ENCODE peak calls at places on chromosomes 3 and 15, in seven cellular contexts. One of them, this sample, is unnamed.

GRCh38 chr3:152268501-152269422 is at the start of gene MBNL1:
- DNase-seq in HCT116: peak
- DNase-seq in right atrium auricular region: peak
- DNase-seq in neural crest cell: peak
- DNase-seq in PC-3: peak
- DNase-seq in lung: peak
- DNase-seq in cardiac muscle cell: peak
- DNase-seq in this sample: peak

GRCh38 chr3:169104541-169104940 is 559.0 kb downstream of the MECOM start:
- DNase-seq in HCT116: peak
- DNase-seq in right atrium auricular region: no peak
- DNase-seq in neural crest cell: no peak
- DNase-seq in PC-3: peak
- DNase-seq in lung: no peak
- DNase-seq in cardiac muscle cell: peak
- DNase-seq in this sample: no peak

GRCh38 chr15:41018534-41018933 is 65.3 kb downstream of the CHAC1 start:
- DNase-seq in HCT116: no peak
- DNase-seq in right atrium auricular region: no peak
- DNase-seq in neural crest cell: no peak
- DNase-seq in PC-3: peak
- DNase-seq in lung: peak
- DNase-seq in cardiac muscle cell: peak
- DNase-seq in this sample: no peak

GRCh38 chr3:121152573-121152972 is 244.6 kb downstream of the STXBP5L start:
- DNase-seq in HCT116: peak
- DNase-seq in right atrium auricular region: no peak
- DNase-seq in neural crest cell: no peak
- DNase-seq in PC-3: peak
- DNase-seq in lung: no peak
- DNase-seq in cardiac muscle cell: peak
- DNase-seq in this sample: no peak

GRCh38 chr3:124926426-124927116 is 8.0 kb downstream of the MUC13 start:
- DNase-seq in HCT116: no peak
- DNase-seq in right atrium auricular region: no peak
- DNase-seq in neural crest cell: no peak
- DNase-seq in PC-3: peak
- DNase-seq in lung: no peak
- DNase-seq in cardiac muscle cell: no peak
- DNase-seq in this sample: no peak

GRCh38 chr3:31423522-31423921 is 109.2 kb upstream of the STT3B start:
- DNase-seq in HCT116: no peak
- DNase-seq in right atrium auricular region: no peak
- DNase-seq in neural crest cell: no peak
- DNase-seq in PC-3: no peak
- DNase-seq in lung: no peak
- DNase-seq in cardiac muscle cell: no peak
- DNase-seq in this sample: no peak

GRCh38 chr3:197466586-197467399 is 89.0 kb downstream of the BDH1 start:
- DNase-seq in HCT116: no peak
- DNase-seq in right atrium auricular region: no peak
- DNase-seq in neural crest cell: no peak
- DNase-seq in PC-3: peak
- DNase-seq in lung: no peak
- DNase-seq in cardiac muscle cell: peak
- DNase-seq in this sample: no peak

GRCh38 chr3:21901504-21901903 is 150.5 kb upstream of the ZNF385D start:
- DNase-seq in HCT116: no peak
- DNase-seq in right atrium auricular region: no peak
- DNase-seq in neural crest cell: no peak
- DNase-seq in PC-3: peak
- DNase-seq in lung: no peak
- DNase-seq in cardiac muscle cell: no peak
- DNase-seq in this sample: no peak

GRCh38 chr3:167380004-167380689 is at the start of gene ZBBX:
- DNase-seq in HCT116: peak
- DNase-seq in right atrium auricular region: peak
- DNase-seq in neural crest cell: peak
- DNase-seq in PC-3: peak
- DNase-seq in lung: peak
- DNase-seq in cardiac muscle cell: peak
- DNase-seq in this sample: peak

GRCh38 chr3:123104550-123104949 is 37.7 kb downstream of the PDIA5 start:
- DNase-seq in HCT116: no peak
- DNase-seq in right atrium auricular region: no peak
- DNase-seq in neural crest cell: no peak
- DNase-seq in PC-3: peak
- DNase-seq in lung: no peak
- DNase-seq in cardiac muscle cell: peak
- DNase-seq in this sample: no peak

GRCh38 chr3:188262913-188263683 is 109.1 kb downstream of the LPP start:
- DNase-seq in HCT116: no peak
- DNase-seq in right atrium auricular region: no peak
- DNase-seq in neural crest cell: peak
- DNase-seq in PC-3: peak
- DNase-seq in lung: no peak
- DNase-seq in cardiac muscle cell: peak
- DNase-seq in this sample: no peak

GRCh38 chr3:11739712-11740111 is 96.0 kb upstream of the VGLL4 start:
- DNase-seq in HCT116: no peak
- DNase-seq in right atrium auricular region: no peak
- DNase-seq in neural crest cell: no peak
- DNase-seq in PC-3: no peak
- DNase-seq in lung: no peak
- DNase-seq in cardiac muscle cell: no peak
- DNase-seq in this sample: no peak

GRCh38 chr3:131933665-131934064 is 101.1 kb downstream of the CPNE4 start:
- DNase-seq in HCT116: no peak
- DNase-seq in right atrium auricular region: no peak
- DNase-seq in neural crest cell: no peak
- DNase-seq in PC-3: no peak
- DNase-seq in lung: no peak
- DNase-seq in cardiac muscle cell: no peak
- DNase-seq in this sample: no peak

GRCh38 chr3:151155409-151156128 is 47.4 kb downstream of the GPR171 start:
- DNase-seq in HCT116: no peak
- DNase-seq in right atrium auricular region: no peak
- DNase-seq in neural crest cell: no peak
- DNase-seq in PC-3: no peak
- DNase-seq in lung: no peak
- DNase-seq in cardiac muscle cell: no peak
- DNase-seq in this sample: no peak

GRCh38 chr3:179146911-179147570 is 1.1 kb upstream of the PIK3CA start:
- DNase-seq in HCT116: peak
- DNase-seq in right atrium auricular region: no peak
- DNase-seq in neural crest cell: peak
- DNase-seq in PC-3: peak
- DNase-seq in lung: no peak
- DNase-seq in cardiac muscle cell: peak
- DNase-seq in this sample: no peak

GRCh38 chr3:62665627-62666433 is 209.4 kb downstream of the CADPS start:
- DNase-seq in HCT116: peak
- DNase-seq in right atrium auricular region: peak
- DNase-seq in neural crest cell: peak
- DNase-seq in PC-3: peak
- DNase-seq in lung: peak
- DNase-seq in cardiac muscle cell: peak
- DNase-seq in this sample: no peak

GRCh38 chr3:45986303-45986982 is 9.2 kb downstream of the FYCO1 start:
- DNase-seq in HCT116: no peak
- DNase-seq in right atrium auricular region: no peak
- DNase-seq in neural crest cell: no peak
- DNase-seq in PC-3: peak
- DNase-seq in lung: peak
- DNase-seq in cardiac muscle cell: peak
- DNase-seq in this sample: no peak

GRCh38 chr3:123783050-123783724 is 100.9 kb downstream of the MYLK start:
- DNase-seq in HCT116: no peak
- DNase-seq in right atrium auricular region: no peak
- DNase-seq in neural crest cell: no peak
- DNase-seq in PC-3: peak
- DNase-seq in lung: no peak
- DNase-seq in cardiac muscle cell: no peak
- DNase-seq in this sample: no peak

GRCh38 chr15:94526071-94526689 is 294.8 kb downstream of the MCTP2 start:
- DNase-seq in HCT116: peak
- DNase-seq in right atrium auricular region: no peak
- DNase-seq in neural crest cell: no peak
- DNase-seq in PC-3: peak
- DNase-seq in lung: no peak
- DNase-seq in cardiac muscle cell: no peak
- DNase-seq in this sample: no peak

GRCh38 chr3:139198186-139198585 is 145.6 kb upstream of the MRPS22 start:
- DNase-seq in HCT116: no peak
- DNase-seq in right atrium auricular region: no peak
- DNase-seq in neural crest cell: no peak
- DNase-seq in PC-3: no peak
- DNase-seq in lung: no peak
- DNase-seq in cardiac muscle cell: no peak
- DNase-seq in this sample: no peak

GRCh38 chr15:66128116-66128715 is 125.3 kb downstream of the MEGF11 start:
- DNase-seq in HCT116: no peak
- DNase-seq in right atrium auricular region: no peak
- DNase-seq in neural crest cell: no peak
- DNase-seq in PC-3: no peak
- DNase-seq in lung: no peak
- DNase-seq in cardiac muscle cell: no peak
- DNase-seq in this sample: no peak

GRCh38 chr3:129596194-129597086 is 10.0 kb downstream of the PLXND1 start:
- DNase-seq in HCT116: no peak
- DNase-seq in right atrium auricular region: peak
- DNase-seq in neural crest cell: no peak
- DNase-seq in PC-3: no peak
- DNase-seq in lung: peak
- DNase-seq in cardiac muscle cell: peak
- DNase-seq in this sample: peak

GRCh38 chr15:92955706-92956105 is 55.6 kb downstream of the CHD2 start:
- DNase-seq in HCT116: no peak
- DNase-seq in right atrium auricular region: no peak
- DNase-seq in neural crest cell: no peak
- DNase-seq in PC-3: no peak
- DNase-seq in lung: no peak
- DNase-seq in cardiac muscle cell: no peak
- DNase-seq in this sample: no peak

GRCh38 chr15:92953997-92954396 is 53.9 kb downstream of the CHD2 start:
- DNase-seq in HCT116: no peak
- DNase-seq in right atrium auricular region: no peak
- DNase-seq in neural crest cell: no peak
- DNase-seq in PC-3: no peak
- DNase-seq in lung: no peak
- DNase-seq in cardiac muscle cell: no peak
- DNase-seq in this sample: no peak

GRCh38 chr15:92952451-92952850 is 52.3 kb downstream of the CHD2 start:
- DNase-seq in HCT116: no peak
- DNase-seq in right atrium auricular region: no peak
- DNase-seq in neural crest cell: no peak
- DNase-seq in PC-3: no peak
- DNase-seq in lung: no peak
- DNase-seq in cardiac muscle cell: no peak
- DNase-seq in this sample: no peak

GRCh38 chr15:92953569-92953968 is 53.4 kb downstream of the CHD2 start:
- DNase-seq in HCT116: no peak
- DNase-seq in right atrium auricular region: no peak
- DNase-seq in neural crest cell: no peak
- DNase-seq in PC-3: no peak
- DNase-seq in lung: no peak
- DNase-seq in cardiac muscle cell: no peak
- DNase-seq in this sample: no peak

GRCh38 chr15:92954578-92954977 is 54.5 kb downstream of the CHD2 start:
- DNase-seq in HCT116: no peak
- DNase-seq in right atrium auricular region: no peak
- DNase-seq in neural crest cell: no peak
- DNase-seq in PC-3: peak
- DNase-seq in lung: no peak
- DNase-seq in cardiac muscle cell: no peak
- DNase-seq in this sample: no peak
- TF ChIP-seq CTCF in HCT116: peak
- TF ChIP-seq CTCF in right atrium auricular region: no peak
- TF ChIP-seq CTCF in neural crest cell: peak
- TF ChIP-seq CTCF in PC-3: peak
- TF ChIP-seq CTCF in lung: no peak
- TF ChIP-seq CTCF in cardiac muscle cell: peak
- TF ChIP-seq CTCF in this sample: peak

GRCh38 chr3:182683335-182684257 is 109.7 kb upstream of the ATP11B start:
- DNase-seq in HCT116: peak
- DNase-seq in right atrium auricular region: peak
- DNase-seq in neural crest cell: peak
- DNase-seq in PC-3: peak
- DNase-seq in lung: peak
- DNase-seq in cardiac muscle cell: peak
- DNase-seq in this sample: no peak
- TF ChIP-seq CTCF in HCT116: peak
- TF ChIP-seq CTCF in right atrium auricular region: peak
- TF ChIP-seq CTCF in neural crest cell: peak
- TF ChIP-seq CTCF in PC-3: peak
- TF ChIP-seq CTCF in lung: peak
- TF ChIP-seq CTCF in cardiac muscle cell: peak
- TF ChIP-seq CTCF in this sample: peak

DNA sequence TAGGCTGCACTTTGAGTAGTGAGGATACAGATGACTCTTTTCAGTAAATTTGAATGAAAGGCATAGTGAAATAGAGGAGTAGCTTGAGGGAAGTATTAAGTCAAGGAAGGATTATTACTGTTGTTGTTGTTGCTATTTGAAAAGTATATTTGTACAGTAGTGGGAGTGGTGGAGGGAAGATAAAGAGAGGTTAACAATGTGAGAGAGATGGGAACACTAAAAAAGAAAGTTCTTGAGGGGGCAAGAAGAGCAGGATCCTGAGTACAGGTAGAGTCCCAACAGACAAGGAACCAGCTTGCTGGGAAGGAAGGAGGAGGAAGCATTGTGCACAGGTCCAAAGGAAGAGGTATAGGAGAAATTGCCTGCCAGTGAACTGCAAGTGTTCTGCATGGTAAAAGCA is 75.6 kb upstream of the GOLGA8B start:
- DNase-seq in HCT116: no peak
- DNase-seq in right atrium auricular region: no peak
- DNase-seq in neural crest cell: no peak
- DNase-seq in PC-3: no peak
- DNase-seq in lung: no peak
- DNase-seq in cardiac muscle cell: no peak
- DNase-seq in this sample: no peak
- TF ChIP-seq CTCF in HCT116: no peak
- TF ChIP-seq CTCF in right atrium auricular region: no peak
- TF ChIP-seq CTCF in neural crest cell: no peak
- TF ChIP-seq CTCF in PC-3: no peak
- TF ChIP-seq CTCF in lung: no peak
- TF ChIP-seq CTCF in cardiac muscle cell: no peak
- TF ChIP-seq CTCF in this sample: no peak

GRCh38 chr3:53044371-53045106 is 1.3 kb downstream of the SFMBT1 start:
- DNase-seq in HCT116: no peak
- DNase-seq in right atrium auricular region: no peak
- DNase-seq in neural crest cell: peak
- DNase-seq in PC-3: peak
- DNase-seq in lung: no peak
- DNase-seq in cardiac muscle cell: peak
- DNase-seq in this sample: no peak
- TF ChIP-seq CTCF in HCT116: no peak
- TF ChIP-seq CTCF in right atrium auricular region: no peak
- TF ChIP-seq CTCF in neural crest cell: no peak
- TF ChIP-seq CTCF in PC-3: no peak
- TF ChIP-seq CTCF in lung: no peak
- TF ChIP-seq CTCF in cardiac muscle cell: no peak
- TF ChIP-seq CTCF in this sample: no peak

GRCh38 chr3:154018100-154018696 is 103.0 kb upstream of the ARHGEF26 start:
- DNase-seq in HCT116: peak
- DNase-seq in right atrium auricular region: no peak
- DNase-seq in neural crest cell: peak
- DNase-seq in PC-3: peak
- DNase-seq in lung: no peak
- DNase-seq in cardiac muscle cell: peak
- DNase-seq in this sample: no peak
- TF ChIP-seq CTCF in HCT116: peak
- TF ChIP-seq CTCF in right atrium auricular region: no peak
- TF ChIP-seq CTCF in neural crest cell: peak
- TF ChIP-seq CTCF in PC-3: peak
- TF ChIP-seq CTCF in lung: no peak
- TF ChIP-seq CTCF in cardiac muscle cell: peak
- TF ChIP-seq CTCF in this sample: peak

This sample was measured in CD14-positive monocyte.